ENCODE peak calls at places on chromosomes 7 and 10, in seven cellular contexts. H is MM.1S, Q is HepG2, T is H9, E is GM23338, L is neural progenitor cell, O is OCI-LY7. U is an unnamed sample.

GRCh38 chr10:110691139-110691538 is 47.0 kb downstream of the RBM20 start:
- DNase-seq in H (no peak), L (no peak), E (no peak), T (no peak), O (no peak), Q (no peak), U (no peak)

GRCh38 chr10:71762324-71762723 is 11.0 kb downstream of the VSIR start:
- DNase-seq in T (no peak), Q (no peak), E (no peak), H (no peak), L (no peak), O (no peak), U (no peak)

GRCh38 chr7:125256446-125256845 is 326.8 kb upstream of the POT1 start:
- DNase-seq in H (peak), E (peak), L (no peak), Q (no peak), O (no peak), T (no peak), U (peak)

GRCh38 chr7:24898691-24899090 is 81.3 kb downstream of the OSBPL3 start:
- DNase-seq in T (no peak), H (no peak), L (no peak), O (peak), E (no peak), Q (no peak), U (peak)

GRCh38 chr7:1123721-1124120 is 35.8 kb downstream of the GPER1 start:
- DNase-seq in H (no peak), O (no peak), L (peak), Q (peak), T (peak), E (peak), U (no peak)

GRCh38 chr10:126504051-126504760 is 115.9 kb upstream of the ADAM12 start:
- DNase-seq in O (peak), E (peak), L (peak), H (peak), Q (peak), T (peak), U (peak)

GRCh38 chr10:118729641-118730258 is 25.0 kb downstream of the CACUL1 start:
- DNase-seq in Q (no peak), T (no peak), L (no peak), O (peak), E (no peak), H (no peak), U (no peak)

GRCh38 chr10:62380002-62380401 is 5.8 kb downstream of the ZNF365 start:
- DNase-seq in Q (peak), T (no peak), E (no peak), L (no peak), H (no peak), O (no peak), U (peak)

GRCh38 chr7:86768967-86769760 is 125.5 kb downstream of the GRM3 start:
- DNase-seq in T (no peak), L (no peak), H (peak), O (no peak), Q (no peak), E (no peak), U (no peak)

GRCh38 chr10:49286686-49287085 is 12.3 kb upstream of the C10orf71 start:
- DNase-seq in O (no peak), T (no peak), E (no peak), L (no peak), H (no peak), Q (no peak), U (no peak)

GRCh38 chr7:21617513-21617912 is 74.7 kb downstream of the DNAH11 start:
- DNase-seq in H (no peak), O (no peak), L (no peak), T (no peak), Q (no peak), E (no peak), U (no peak)

GRCh38 chr10:33215154-33215553 is 119.3 kb downstream of the NRP1 start:
- DNase-seq in T (no peak), Q (no peak), H (no peak), E (no peak), O (no peak), L (no peak), U (no peak)

GRCh38 chr7:123687727-123688126 is 32.1 kb downstream of the LMOD2 start:
- DNase-seq in H (no peak), T (no peak), O (no peak), Q (no peak), L (no peak), E (no peak), U (no peak)

GRCh38 chr7:46559194-46559576 is 638.1 kb upstream of the IGFBP3 start:
- DNase-seq in Q (no peak), L (no peak), E (no peak), T (no peak), H (no peak), O (no peak), U (peak)
- H2AFZ ChIP-seq in Q (no peak), L (no peak), E (no peak), T (no peak), H (no peak), O (no peak), U (no peak)

GRCh38 chr10:74018241-74018640 is 20.3 kb downstream of the VCL start:
- DNase-seq in O (no peak), Q (peak), E (no peak), T (no peak), L (no peak), H (no peak), U (no peak)
- H3K27ac ChIP-seq in O (no peak), Q (peak), E (no peak), T (peak), L (no peak), H (no peak), U (no peak)

GRCh38 chr7:131537581-131537980 is 18.8 kb downstream of the PODXL start:
- DNase-seq in H (no peak), Q (no peak), O (no peak), T (no peak), E (no peak), L (no peak), U (no peak)
- H2AFZ ChIP-seq in H (no peak), Q (no peak), O (no peak), T (no peak), E (no peak), L (no peak), U (no peak)

GRCh38 chr10:22185586-22185985 is 32.2 kb downstream of the EBLN1 start:
- DNase-seq in E (no peak), L (no peak), O (no peak), H (no peak), T (no peak), Q (no peak), U (no peak)

GRCh38 chr10:22180724-22181123 is 37.1 kb downstream of the EBLN1 start:
- DNase-seq in T (no peak), H (no peak), O (no peak), Q (no peak), L (no peak), E (no peak), U (no peak)

DNA sequence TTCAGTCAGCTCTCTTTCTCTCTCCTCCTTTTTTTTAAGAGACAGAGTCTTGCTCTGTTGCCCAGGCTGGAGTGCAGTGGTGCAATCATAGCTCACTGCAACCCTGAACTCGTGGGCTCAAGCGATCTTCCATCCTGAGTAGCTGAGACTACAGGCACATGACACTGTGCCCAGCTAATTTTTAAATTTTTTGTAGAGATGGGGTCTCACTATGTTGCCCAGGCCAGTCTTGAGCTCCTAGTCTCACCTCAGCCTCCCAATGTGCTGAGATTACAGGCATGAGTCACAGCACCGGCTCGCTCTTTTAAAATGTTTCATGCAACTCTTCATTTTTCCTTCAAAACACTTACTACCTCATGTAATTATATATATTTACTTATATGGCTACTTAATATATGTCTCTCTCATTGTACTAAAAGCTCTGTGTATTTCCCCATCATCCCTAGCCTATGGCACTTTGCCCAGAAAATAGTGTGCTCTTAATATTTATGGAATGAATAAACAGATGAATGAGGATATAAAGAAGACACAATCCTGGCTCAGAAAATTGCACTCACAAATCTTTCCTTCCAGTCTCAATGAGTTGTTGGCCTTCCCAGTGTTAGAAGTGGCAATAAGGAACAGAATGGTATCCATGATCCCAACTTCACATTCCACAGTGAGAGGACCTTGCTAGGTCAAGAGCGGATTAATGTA is 33.9 kb downstream of the EBLN1 start:
- DNase-seq in L (no peak), E (peak), T (no peak), O (no peak), H (no peak), Q (no peak), U (no peak)
- H3K27ac ChIP-seq in L (no peak), E (no peak), T (no peak), O (no peak), H (no peak), Q (no peak), U (no peak)

GRCh38 chr7:2253021-2253420 is 11.0 kb downstream of the NUDT1 start:
- DNase-seq in H (no peak), L (no peak), T (no peak), E (no peak), O (no peak), Q (no peak), U (no peak)
- H2AFZ ChIP-seq in H (no peak), L (no peak), T (no peak), E (no peak), O (no peak), Q (no peak), U (no peak)

DNA sequence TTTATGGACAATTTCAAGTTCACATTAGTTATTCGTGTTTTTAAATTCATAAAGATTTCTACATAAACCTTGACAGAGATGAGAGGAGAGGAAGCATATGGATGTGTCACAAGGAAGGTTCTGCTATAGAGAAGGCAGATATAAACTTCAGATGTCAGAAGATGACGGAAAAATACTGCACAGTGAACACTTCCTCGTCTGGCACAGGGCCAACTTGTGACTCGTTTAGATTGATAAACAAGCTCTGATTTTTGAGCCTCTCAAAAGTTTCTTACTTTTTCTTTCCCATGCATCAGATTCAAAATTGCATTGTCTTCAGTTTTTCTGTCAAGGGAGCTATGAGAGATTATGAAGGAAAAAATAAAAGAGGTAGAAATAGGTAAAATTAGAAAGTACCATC is 156.4 kb upstream of the MINDY3 start:
- DNase-seq in E (no peak), T (no peak), O (no peak), H (no peak), Q (no peak), L (no peak), U (no peak)
- H3K27ac ChIP-seq in E (no peak), T (no peak), O (no peak), H (no peak), Q (no peak), L (no peak), U (no peak)

DNA sequence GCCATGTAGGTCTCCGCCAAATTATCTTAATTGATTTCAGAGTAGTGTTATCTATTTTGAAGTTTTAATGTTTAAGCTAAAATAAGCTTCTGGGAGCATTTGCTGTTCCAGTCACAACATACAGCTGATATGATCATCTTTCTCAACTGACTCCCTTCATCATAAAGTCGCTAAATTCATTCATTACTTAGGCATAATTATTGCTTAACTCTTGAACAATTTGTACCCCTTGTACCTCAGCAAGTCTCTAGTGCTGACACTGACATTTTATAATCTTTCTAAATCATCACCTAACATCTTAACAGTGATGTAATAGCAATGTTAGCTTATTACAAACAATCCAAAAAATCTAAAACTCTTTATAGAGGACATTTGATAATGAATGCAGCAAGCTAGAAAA is 54.3 kb upstream of the WNT16 start:
- DNase-seq in T (no peak), H (no peak), Q (no peak), O (no peak), E (no peak), L (no peak), U (no peak)
- H2AFZ ChIP-seq in T (no peak), H (no peak), Q (no peak), O (no peak), E (no peak), L (no peak), U (no peak)

GRCh38 chr7:140635821-140636220 is 4.8 kb downstream of the DENND2A start:
- DNase-seq in L (no peak), H (no peak), E (peak), O (no peak), Q (no peak), T (peak), U (no peak)
- H3K27ac ChIP-seq in L (no peak), H (no peak), E (peak), O (no peak), Q (no peak), T (peak), U (no peak)

GRCh38 chr10:35642023-35642792 is at the start of gene FZD8:
- DNase-seq in H (peak), T (peak), E (peak), Q (peak), O (peak), L (peak), U (peak)
- H2AFZ ChIP-seq in H (peak), T (no peak), E (peak), Q (no peak), O (peak), L (peak), U (peak)

U was measured in mammary epithelial cell.